ENCODE peak calls at places on chromosome 10, in nine cellular contexts. C, K, X, V, M, Q, E, T and R are unnamed samples.

GRCh38 chr10:19728376-19728775 is 87.9 kb upstream of the PLXDC2 start:
- DNase-seq in K (peak; percentile 27), Q (no peak), V (no peak), T (no peak), C (no peak), X (no peak), M (no peak), E (no peak), R (no peak)

GRCh38 chr10:130623680-130624271 is 487.6 kb downstream of the GLRX3 start:
- DNase-seq in X (no peak), T (no peak), M (no peak), V (no peak), C (no peak), K (peak; percentile 33), E (no peak), Q (no peak), R (no peak)

GRCh38 chr10:69703766-69704191 is 73.7 kb downstream of the FAM241B start:
- DNase-seq in Q (peak; percentile 98), E (no peak), C (no peak), X (peak; percentile 99), M (peak; percentile 46), K (no peak), T (no peak), V (peak; percentile 70), R (peak; percentile 35)

GRCh38 chr10:58044072-58044471 is 223.6 kb downstream of the IPMK start:
- DNase-seq in V (no peak), M (no peak), K (no peak), C (no peak), Q (peak; percentile 91), T (no peak), X (peak; percentile 81), E (no peak), R (peak; percentile 96)

GRCh38 chr10:11898372-11899066 is 75.4 kb downstream of the PROSER2 start:
- DNase-seq in E (no peak), X (peak; percentile 24), C (no peak), K (no peak), Q (peak; percentile 85), V (peak; percentile 94), T (no peak), M (no peak), R (peak; percentile 90)

GRCh38 chr10:31867646-31868045 is 61.0 kb downstream of the ARHGAP12 start:
- DNase-seq in X (peak; percentile 58), K (no peak), V (peak; percentile 34), M (no peak), C (no peak), Q (peak; percentile 20), E (no peak), T (no peak), R (peak; percentile 17)

GRCh38 chr10:84540617-84541288 is 212.4 kb downstream of the CCSER2 start:
- DNase-seq in Q (peak; percentile 45), T (peak; percentile 73), K (peak; percentile 90), X (peak; percentile 59), M (peak; percentile 15), V (no peak), C (peak; percentile 58), E (peak; percentile 77), R (peak; percentile 35)

GRCh38 chr10:11401314-11402222 is 209.9 kb downstream of the USP6NL start:
- DNase-seq in T (no peak), M (no peak), K (no peak), X (no peak), E (no peak), V (no peak), C (no peak), Q (no peak), R (no peak)

GRCh38 chr10:46556515-46557318 is at the start of gene GPRIN2:
- DNase-seq in C (peak; percentile 21), V (peak; percentile 33), K (peak; percentile 52), X (no peak), Q (no peak), M (no peak), T (no peak), E (no peak), R (no peak)

GRCh38 chr10:57188846-57189245 is 827.8 kb upstream of the ZWINT start:
- DNase-seq in T (no peak), E (no peak), K (no peak), Q (no peak), C (no peak), V (no peak), M (no peak), X (no peak), R (no peak)

GRCh38 chr10:110651044-110651958 is 7.2 kb downstream of the RBM20 start:
- DNase-seq in C (peak; percentile 47), K (peak; percentile 44), T (no peak), M (peak; percentile 12), Q (no peak), X (peak; percentile 83), E (no peak), V (no peak), R (no peak)

GRCh38 chr10:42112331-42113157 is 525.8 kb downstream of the ZNF33B start:
- DNase-seq in V (no peak), T (no peak), M (no peak), K (no peak), E (no peak), Q (no peak), C (no peak), X (no peak), R (no peak)